ENCODE peak calls at places on chromosomes 16 and 17, in four cellular contexts. D is progenitor cell of endocrine pancreas; K is CD8-positive, alpha-beta T cell; X is B cell. F is an unnamed sample.

GRCh38 chr17:49887744-49888360 is 40.0 kb upstream of the TAC4 start:
- DNase-seq in K (no peak), D (no peak), X (no peak), F (no peak)

GRCh38 chr17:7262192-7263070 is at the start of gene CLDN7:
- DNase-seq in X (no peak), D (peak), K (no peak), F (peak)

GRCh38 chr16:65889533-65889966 is 476.9 kb upstream of the CDH5 start:
- DNase-seq in X (no peak), D (no peak), K (no peak), F (no peak)

GRCh38 chr17:58245428-58246103 is 7.2 kb downstream of the LPO start:
- DNase-seq in K (no peak), D (no peak), X (no peak), F (no peak)

GRCh38 chr16:58792188-58792587 is 58.1 kb upstream of the GOT2 start:
- DNase-seq in X (no peak), D (no peak), K (no peak), F (no peak)

GRCh38 chr16:3754304-3754703 is 37.0 kb upstream of the TRAP1 start:
- DNase-seq in K (no peak), X (no peak), D (no peak), F (no peak)

GRCh38 chr17:76791053-76791980 is 53.4 kb downstream of the MFSD11 start:
- DNase-seq in X (no peak), K (peak), D (no peak), F (no peak)

GRCh38 chr16:75320435-75320834 is 69.0 kb upstream of the BCAR1 start:
- DNase-seq in D (no peak), X (no peak), K (no peak), F (no peak)

GRCh38 chr16:53911506-53911905 is 207.6 kb downstream of the FTO start:
- DNase-seq in X (no peak), D (no peak), K (no peak), F (no peak)

GRCh38 chr16:80387308-80387921 is 153.4 kb upstream of the DYNLRB2 start:
- DNase-seq in X (no peak), D (no peak), K (no peak), F (no peak)

GRCh38 chr17:73401911-73402310 is 90.1 kb upstream of the CDC42EP4 start:
- DNase-seq in D (no peak), K (no peak), X (peak), F (no peak)

GRCh38 chr17:350706-351435 is 1.7 kb downstream of the RPH3AL start:
- DNase-seq in K (no peak), X (no peak), D (no peak), F (no peak)

GRCh38 chr17:50203589-50204345 is 2.3 kb upstream of the COL1A1 start:
- DNase-seq in X (no peak), K (peak), D (no peak), F (no peak)

GRCh38 chr16:1093284-1094123 is 2.5 kb downstream of the C1QTNF8 start:
- DNase-seq in D (no peak), X (no peak), K (no peak), F (no peak)

GRCh38 chr17:8125196-8125946 is 1.5 kb upstream of the HES7 start:
- DNase-seq in X (peak), D (peak), K (peak), F (peak)

GRCh38 chr17:61481421-61481820 is 29.2 kb downstream of the TBX4 start:
- DNase-seq in D (no peak), X (no peak), K (no peak), F (no peak)

GRCh38 chr17:36629252-36629847 is 28.0 kb downstream of the MRM1 start:
- DNase-seq in X (peak), D (peak), K (peak), F (peak)

GRCh38 chr16:70470927-70471341 is 16.5 kb downstream of the FCSK start:
- DNase-seq in K (no peak), D (peak), X (no peak), F (no peak)

GRCh38 chr17:1639549-1639948 is 6.0 kb downstream of the SCARF1 start:
- DNase-seq in X (no peak), D (no peak), K (no peak), F (no peak)

GRCh38 chr17:81400154-81400938 is 5.1 kb downstream of the BAHCC1 start:
- DNase-seq in D (no peak), K (no peak), X (no peak), F (no peak)

GRCh38 chr16:4053663-4054479 is 62.4 kb downstream of the ADCY9 start:
- DNase-seq in D (no peak), X (no peak), K (no peak), F (no peak)

GRCh38 chr17:78986048-78986648 is 6.4 kb upstream of the LGALS3BP start:
- DNase-seq in D (no peak), X (no peak), K (peak), F (no peak)
- TF ChIP-seq CTCF in D (peak), X (no peak), K (peak), F (no peak)

DNA sequence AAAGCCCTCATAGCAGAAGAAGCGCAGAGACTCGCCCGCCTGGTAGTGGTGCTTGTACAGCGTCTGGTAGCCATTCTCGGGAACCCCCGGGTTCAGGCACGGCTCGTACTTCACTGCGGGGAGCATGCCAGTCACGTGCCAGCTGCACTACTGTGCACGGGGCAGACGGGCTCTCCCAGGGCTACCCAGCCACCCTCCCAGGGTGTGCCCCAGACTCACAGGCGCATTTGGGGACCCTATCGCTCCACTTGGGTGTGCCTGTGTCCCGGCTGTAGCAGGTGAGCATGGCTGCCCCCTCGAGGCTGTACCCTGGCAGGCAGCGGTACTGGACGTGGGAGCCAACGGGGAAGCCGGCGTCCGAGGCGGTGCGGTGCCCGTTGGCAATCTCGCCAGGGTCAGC is 10.3 kb upstream of the CDIPT start:
- DNase-seq in K (no peak), X (no peak), D (no peak), F (no peak)
- TF ChIP-seq CTCF in K (no peak), X (no peak), D (no peak), F (no peak)

GRCh38 chr17:34443832-34444469 is 80.9 kb upstream of the CCL1 start:
- DNase-seq in X (no peak), D (no peak), K (no peak), F (peak)
- TF ChIP-seq CTCF in X (no peak), D (peak), K (no peak), F (peak)

GRCh38 chr16:17206712-17207111 is 264.0 kb downstream of the XYLT1 start:
- DNase-seq in X (no peak), K (no peak), D (no peak), F (no peak)
- TF ChIP-seq CTCF in X (no peak), K (no peak), D (no peak), F (no peak)

GRCh38 chr17:13576661-13577526 is 24.8 kb downstream of the HS3ST3A1 start:
- DNase-seq in K (no peak), D (no peak), X (no peak), F (no peak)
- TF ChIP-seq CTCF in K (no peak), D (no peak), X (no peak), F (no peak)

DNA sequence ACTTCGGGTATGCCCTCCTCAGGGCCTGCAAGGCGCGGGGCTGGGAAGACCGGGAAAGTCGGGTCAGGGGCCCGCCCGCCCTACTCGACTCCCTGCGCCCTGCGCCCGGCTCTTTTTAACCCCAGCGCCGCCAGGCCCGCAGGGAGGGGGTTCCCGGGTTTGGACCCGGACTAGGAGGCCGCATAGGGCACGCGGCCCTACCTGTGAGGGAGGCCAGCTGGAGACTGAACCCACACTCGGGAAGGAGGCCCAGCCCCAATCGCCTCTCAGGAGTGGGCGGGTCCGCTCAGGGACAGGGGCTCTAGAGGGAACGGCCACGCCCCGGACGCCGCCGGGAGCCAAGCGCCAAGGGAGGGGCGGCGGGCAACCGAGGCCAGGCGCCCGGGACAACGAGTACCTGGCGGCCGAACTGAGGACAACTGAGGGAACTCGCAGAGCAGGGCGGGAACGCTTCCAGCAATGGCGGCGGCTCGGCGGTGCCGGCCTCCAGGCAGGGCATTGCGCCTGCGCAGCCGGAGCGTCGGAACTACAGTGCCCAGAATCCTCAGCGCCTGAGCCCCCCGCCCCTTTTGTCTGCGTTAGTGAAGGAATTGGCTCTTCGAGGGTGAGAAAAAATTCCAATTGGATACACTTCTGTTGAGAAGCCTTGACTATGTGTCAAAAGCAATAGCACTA is at the start of gene ZNF624:
- DNase-seq in D (peak), X (peak), K (peak), F (peak)
- TF ChIP-seq CTCF in D (no peak), X (no peak), K (no peak), F (no peak)

DNA sequence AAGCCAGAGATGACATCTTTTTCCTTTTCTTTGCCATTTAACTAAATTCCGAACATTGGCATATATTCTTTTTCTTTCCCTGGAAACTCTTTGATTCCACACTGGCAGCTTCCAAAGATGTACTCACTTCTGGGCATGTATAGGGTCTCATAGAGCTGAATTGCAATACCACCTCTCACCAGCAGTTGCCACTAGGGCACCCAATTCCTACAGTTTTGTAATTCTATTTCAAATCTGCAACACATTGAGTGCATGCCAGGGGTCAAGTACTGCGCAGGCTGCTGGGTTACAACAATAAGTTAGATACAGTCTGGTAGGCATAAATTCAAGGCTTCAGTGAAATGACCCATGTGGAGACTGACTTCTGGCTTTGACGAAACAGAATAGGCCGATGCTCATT is 208.8 kb upstream of the NLRP1 start:
- DNase-seq in D (no peak), X (no peak), K (no peak), F (no peak)
- TF ChIP-seq CTCF in D (peak), X (no peak), K (no peak), F (no peak)

GRCh38 chr17:44081681-44082080 is 11.1 kb downstream of the G6PC3 start:
- DNase-seq in X (no peak), K (no peak), D (no peak), F (no peak)

GRCh38 chr17:44084921-44085320 is 14.4 kb downstream of the G6PC3 start:
- DNase-seq in D (no peak), K (no peak), X (no peak), F (no peak)

GRCh38 chr17:44083250-44083849 is 12.8 kb downstream of the G6PC3 start:
- DNase-seq in D (no peak), X (no peak), K (no peak), F (no peak)

GRCh38 chr17:44082206-44082605 is 11.7 kb downstream of the G6PC3 start:
- DNase-seq in K (no peak), D (no peak), X (no peak), F (no peak)

GRCh38 chr17:44084131-44084538 is 13.6 kb downstream of the G6PC3 start:
- DNase-seq in K (no peak), X (no peak), D (no peak), F (peak)
- TF ChIP-seq CTCF in K (no peak), X (no peak), D (peak), F (peak)

GRCh38 chr17:19800571-19800970 is 52.5 kb upstream of the ALDH3A1 start:
- DNase-seq in K (no peak), D (no peak), X (no peak), F (no peak)
- TF ChIP-seq CTCF in K (no peak), D (no peak), X (no peak), F (no peak)

GRCh38 chr17:44892250-44892649 is 7.0 kb downstream of the EFTUD2 start:
- DNase-seq in X (no peak), D (no peak), K (no peak), F (no peak)

GRCh38 chr17:44898768-44899073 is 524 bp downstream of the EFTUD2 start:
- DNase-seq in X (peak), D (no peak), K (no peak), F (no peak)

GRCh38 chr17:44899074-44899782 is at the start of gene EFTUD2:
- DNase-seq in K (peak), X (peak), D (peak), F (peak)

GRCh38 chr17:44889003-44889402 is 10.2 kb downstream of the EFTUD2 start:
- DNase-seq in D (no peak), X (no peak), K (no peak), F (no peak)

DNA sequence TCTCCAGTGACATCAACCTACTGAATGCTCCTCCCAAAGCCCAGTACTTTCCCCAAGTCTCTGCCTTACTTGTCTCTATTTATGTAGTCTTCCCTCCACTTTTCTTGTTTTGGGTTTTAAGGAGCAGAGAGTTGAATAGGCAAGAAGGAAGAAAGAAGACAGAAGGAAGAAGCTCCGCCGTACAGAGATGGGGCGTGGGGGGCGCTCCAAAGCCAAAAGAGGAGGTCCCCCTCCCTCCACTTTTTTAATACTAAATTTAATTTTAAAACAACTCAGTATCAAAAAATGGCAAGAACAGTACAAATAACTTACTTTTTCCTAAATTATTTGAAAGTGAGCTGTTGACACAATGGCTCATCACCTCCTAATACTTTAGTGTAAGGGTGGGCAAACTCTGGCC is 4.6 kb downstream of the EFTUD2 start:
- DNase-seq in D (no peak), K (no peak), X (no peak), F (no peak)
- TF ChIP-seq CTCF in D (no peak), K (no peak), X (no peak), F (peak)

F was measured in H1.